ENCODE peak calls at places on chromosomes 16 and 17, in ten cellular contexts. U, F, Z, E, H, B, S, L, I and C are unnamed samples.

GRCh38 chr16:1183235-1183907 is 30.5 kb downstream of the CACNA1H start:
- DNase-seq in H (no peak), B (no peak), I (no peak), E (no peak), Z (peak), U (peak), S (peak), F (no peak), L (no peak), C (no peak)

GRCh38 chr17:15446036-15446435 is 21.4 kb downstream of the CDRT4 start:
- DNase-seq in F (no peak), S (no peak), B (no peak), I (no peak), U (no peak), E (no peak), L (no peak), Z (no peak), H (no peak), C (no peak)

GRCh38 chr17:72978593-72979218 is 113.8 kb downstream of the SLC39A11 start:
- DNase-seq in Z (no peak), F (no peak), H (no peak), I (no peak), B (no peak), L (no peak), E (no peak), U (no peak), S (no peak), C (no peak)

GRCh38 chr16:19851476-19851875 is 33.2 kb downstream of the GPRC5B start:
- DNase-seq in E (no peak), L (no peak), Z (no peak), H (no peak), U (peak), F (no peak), I (no peak), S (no peak), B (no peak), C (no peak)

GRCh38 chr16:72932050-72932449 is 115.9 kb downstream of the ZFHX3 start:
- DNase-seq in S (no peak), E (no peak), U (no peak), I (no peak), B (no peak), L (no peak), H (no peak), Z (no peak), F (no peak), C (no peak)

GRCh38 chr17:76568771-76569170 is 16.9 kb downstream of the ST6GALNAC2 start:
- DNase-seq in U (no peak), I (no peak), E (no peak), B (no peak), Z (no peak), F (no peak), L (no peak), H (no peak), S (no peak), C (no peak)

GRCh38 chr16:29864205-29864604 is 1.2 kb upstream of the CDIPT start:
- DNase-seq in U (no peak), E (no peak), I (no peak), H (no peak), F (no peak), S (no peak), L (no peak), Z (no peak), B (no peak), C (no peak)

GRCh38 chr17:50360716-50361115 is 12.3 kb downstream of the MRPL27 start:
- DNase-seq in S (no peak), Z (no peak), F (no peak), E (no peak), U (no peak), L (no peak), I (no peak), H (no peak), B (no peak), C (no peak)

GRCh38 chr16:20906225-20906870 is 5.8 kb downstream of the LYRM1 start:
- DNase-seq in Z (peak), H (no peak), E (no peak), B (no peak), I (no peak), S (no peak), U (no peak), F (no peak), L (no peak), C (no peak)

GRCh38 chr17:6098466-6099180 is 28.4 kb downstream of the WSCD1 start:
- DNase-seq in S (no peak), F (no peak), H (no peak), E (no peak), L (no peak), Z (no peak), B (no peak), U (no peak), I (no peak), C (no peak)

GRCh38 chr17:67441052-67441738 is 64.1 kb downstream of the PITPNC1 start:
- DNase-seq in E (peak), B (peak), H (no peak), Z (peak), S (no peak), U (peak), F (no peak), I (peak), L (peak), C (no peak)

GRCh38 chr17:82317394-82318168 is at the start of gene CD7:
- DNase-seq in Z (no peak), F (no peak), B (peak), I (peak), U (no peak), E (peak), H (no peak), S (no peak), L (peak), C (no peak)

GRCh38 chr16:71933913-71934696 is 38.8 kb downstream of the IST1 start:
- DNase-seq in H (no peak), U (no peak), B (no peak), E (no peak), L (no peak), S (no peak), F (no peak), Z (peak), I (no peak), C (no peak)

GRCh38 chr16:4392382-4393242 is 21.0 kb downstream of the VASN start:
- DNase-seq in F (no peak), B (no peak), I (no peak), H (no peak), S (no peak), L (no peak), Z (peak), U (peak), E (no peak), C (peak)

GRCh38 chr16:71965223-71965622 is 35.0 kb downstream of the PKD1L3 start:
- DNase-seq in E (no peak), Z (no peak), F (no peak), S (no peak), B (no peak), L (no peak), I (no peak), U (no peak), H (no peak), C (no peak)

GRCh38 chr16:58661199-58661830 is 23.3 kb downstream of the SLC38A7 start:
- DNase-seq in L (peak), F (no peak), H (peak), E (no peak), I (no peak), U (peak), Z (peak), B (no peak), S (peak), C (peak)

GRCh38 chr17:2384439-2385127 is 16.3 kb downstream of the MNT start:
- DNase-seq in L (no peak), H (no peak), Z (no peak), B (no peak), F (no peak), S (no peak), I (no peak), E (no peak), U (no peak), C (no peak)

GRCh38 chr17:77546772-77547201 is 406.0 kb downstream of the SEC14L1 start:
- DNase-seq in H (no peak), L (no peak), I (no peak), S (no peak), U (no peak), Z (no peak), F (no peak), E (no peak), B (no peak), C (peak)

GRCh38 chr17:39404542-39405378 is 3.3 kb upstream of the FBXL20 start:
- DNase-seq in Z (peak), I (no peak), E (no peak), H (no peak), S (no peak), B (no peak), L (peak), F (no peak), U (no peak), C (no peak)

GRCh38 chr17:9907131-9907530 is 2.1 kb upstream of the RCVRN start:
- DNase-seq in H (no peak), L (no peak), S (no peak), F (no peak), U (no peak), Z (no peak), B (no peak), I (no peak), E (no peak), C (no peak)

GRCh38 chr17:74921769-74922168 is 1.3 kb downstream of the USH1G start:
- DNase-seq in Z (no peak), B (no peak), S (no peak), L (no peak), E (no peak), F (no peak), I (no peak), H (no peak), U (no peak), C (no peak)

GRCh38 chr17:79647456-79647915 is 36.6 kb upstream of the RBFOX3 start:
- DNase-seq in I (no peak), L (no peak), F (no peak), U (no peak), S (no peak), Z (no peak), H (no peak), B (no peak), E (no peak), C (no peak)